ENCODE peak calls at places on chromosome 4, in eight cellular contexts. U is stimulated activated CD8-positive, alpha-beta memory T cell treated with anti-CD3 and anti-CD28 coated beads, Interleukin-2, amount 100 ng/mL, for 1 hour; Y is activated CD4-positive, alpha-beta T cell treated with anti-CD3 and anti-CD28 coated beads for 48 hours; Q is NCI-H460; H is GM04504; V is cardiac fibroblast; O is C1 segment of cervical spinal cord; F is SK-MEL-5. I is an unnamed sample.

GRCh38 chr4:57426779-57427395 is 316.7 kb upstream of the IGFBP7 start:
- DNase-seq in U (no peak), Y (peak; percentile 62), Q (peak; percentile 56), H (peak; percentile 44), V (peak; percentile 82), O (no peak), F (peak; percentile 76), I (peak; percentile 73)

GRCh38 chr4:169159614-169160013 is 111.1 kb downstream of the SH3RF1 start:
- DNase-seq in U (no peak), Y (no peak), Q (no peak), H (peak; percentile 42), V (peak; percentile 74), O (no peak), F (no peak), I (no peak)

GRCh38 chr4:125315571-125316390 is 1.0 kb downstream of the FAT4 start:
- DNase-seq in U (no peak), Y (peak; percentile 18), Q (no peak), H (peak; percentile 14), V (peak; percentile 65), O (no peak), F (peak; percentile 28), I (peak; percentile 22)

GRCh38 chr4:7190668-7191545 is 1.4 kb upstream of the SORCS2 start:
- DNase-seq in U (no peak), Y (no peak), Q (no peak), H (no peak), V (no peak), O (no peak), F (no peak), I (no peak)

GRCh38 chr4:104860227-104861123 is 286.2 kb upstream of the TET2 start:
- DNase-seq in U (peak; percentile 7), Y (peak; percentile 57), Q (peak; percentile 46), H (peak; percentile 18), V (peak; percentile 82), O (peak; percentile 19), F (peak; percentile 81), I (peak; percentile 49)

GRCh38 chr4:98612318-98613250 is 45.8 kb downstream of the TSPAN5 start:
- DNase-seq in U (no peak), Y (no peak), Q (no peak), H (no peak), V (no peak), O (peak; percentile 80), F (no peak), I (no peak)

GRCh38 chr4:2793578-2793919 is 664 bp downstream of the SH3BP2 start:
- DNase-seq in U (no peak), Y (peak; percentile 77), Q (no peak), H (no peak), V (peak; percentile 55), O (no peak), F (no peak), I (no peak)

GRCh38 chr4:10074767-10075105 is 41.9 kb downstream of the WDR1 start:
- DNase-seq in U (no peak), Y (no peak), Q (no peak), H (no peak), V (peak; percentile 50), O (no peak), F (peak; percentile 57), I (no peak)

GRCh38 chr4:97984545-97985131 is 158.6 kb downstream of the STPG2 start:
- DNase-seq in U (no peak), Y (peak; percentile 15), Q (no peak), H (no peak), V (no peak), O (no peak), F (peak; percentile 29), I (peak; percentile 18)

GRCh38 chr4:5965225-5965624 is 53.0 kb downstream of the C4orf50 start:
- DNase-seq in U (no peak), Y (no peak), Q (no peak), H (no peak), V (no peak), O (no peak), F (no peak), I (no peak)

GRCh38 chr4:122000849-122001248 is 49.0 kb upstream of the TRPC3 start:
- DNase-seq in U (no peak), Y (no peak), Q (no peak), H (no peak), V (no peak), O (no peak), F (no peak), I (no peak)

GRCh38 chr4:152165146-152165545 is 370.7 kb downstream of the FBXW7 start:
- DNase-seq in U (no peak), Y (no peak), Q (no peak), H (no peak), V (no peak), O (no peak), F (no peak), I (no peak)

GRCh38 chr4:61531188-61531587 is 331.1 kb downstream of the ADGRL3 start:
- DNase-seq in U (no peak), Y (no peak), Q (no peak), H (no peak), V (no peak), O (no peak), F (no peak), I (no peak)

GRCh38 chr4:75048208-75048879 is 115.4 kb downstream of the PARM1 start:
- DNase-seq in U (no peak), Y (no peak), Q (no peak), H (no peak), V (no peak), O (no peak), F (peak; percentile 41), I (no peak)

GRCh38 chr4:168496834-168497233 is at the start of gene PALLD:
- DNase-seq in U (no peak), Y (no peak), Q (no peak), H (no peak), V (no peak), O (no peak), F (no peak), I (no peak)